ENCODE peak calls at places on chromosomes 5 and 9, in six cellular contexts. One of them, this sample, is unnamed.

GRCh38 chr5:150507283-150508020 is 479 bp upstream of the NDST1 start:
- DNase-seq in B cell: no peak
- DNase-seq in stimulated activated CD4-positive, alpha-beta T cell treated with anti-CD3 and anti-CD28 coated beads, Interleukin-15, amount 100 ng/mL, for 48 hours: no peak
- DNase-seq in fibroblast of the aortic adventitia: no peak
- DNase-seq in stromal cell of bone marrow: no peak
- DNase-seq in ELR: no peak
- DNase-seq in this sample: no peak

GRCh38 chr5:129098488-129099183 is 4.1 kb downstream of the ISOC1 start:
- DNase-seq in ELR: no peak
- DNase-seq in stimulated activated CD4-positive, alpha-beta T cell treated with anti-CD3 and anti-CD28 coated beads, Interleukin-15, amount 100 ng/mL, for 48 hours: no peak
- DNase-seq in fibroblast of the aortic adventitia: peak
- DNase-seq in B cell: no peak
- DNase-seq in stromal cell of bone marrow: no peak
- DNase-seq in this sample: peak

GRCh38 chr5:104800440-104801048 is 1238.0 kb upstream of the NUDT12 start:
- DNase-seq in B cell: no peak
- DNase-seq in stimulated activated CD4-positive, alpha-beta T cell treated with anti-CD3 and anti-CD28 coated beads, Interleukin-15, amount 100 ng/mL, for 48 hours: no peak
- DNase-seq in stromal cell of bone marrow: no peak
- DNase-seq in ELR: peak
- DNase-seq in fibroblast of the aortic adventitia: no peak
- DNase-seq in this sample: peak

GRCh38 chr5:23742701-23743100 is 235.3 kb downstream of the PRDM9 start:
- DNase-seq in B cell: no peak
- DNase-seq in stromal cell of bone marrow: no peak
- DNase-seq in fibroblast of the aortic adventitia: no peak
- DNase-seq in ELR: no peak
- DNase-seq in stimulated activated CD4-positive, alpha-beta T cell treated with anti-CD3 and anti-CD28 coated beads, Interleukin-15, amount 100 ng/mL, for 48 hours: no peak
- DNase-seq in this sample: no peak

GRCh38 chr9:131098391-131099087 is 2.2 kb downstream of the AIF1L start:
- DNase-seq in stimulated activated CD4-positive, alpha-beta T cell treated with anti-CD3 and anti-CD28 coated beads, Interleukin-15, amount 100 ng/mL, for 48 hours: no peak
- DNase-seq in B cell: no peak
- DNase-seq in stromal cell of bone marrow: no peak
- DNase-seq in fibroblast of the aortic adventitia: no peak
- DNase-seq in ELR: no peak
- DNase-seq in this sample: no peak

GRCh38 chr5:36073595-36074216 is 7.0 kb upstream of the UGT3A2 start:
- DNase-seq in stromal cell of bone marrow: no peak
- DNase-seq in stimulated activated CD4-positive, alpha-beta T cell treated with anti-CD3 and anti-CD28 coated beads, Interleukin-15, amount 100 ng/mL, for 48 hours: no peak
- DNase-seq in fibroblast of the aortic adventitia: peak
- DNase-seq in B cell: no peak
- DNase-seq in ELR: peak
- DNase-seq in this sample: no peak

GRCh38 chr5:96337048-96337781 is 95.8 kb downstream of the PCSK1 start:
- DNase-seq in stimulated activated CD4-positive, alpha-beta T cell treated with anti-CD3 and anti-CD28 coated beads, Interleukin-15, amount 100 ng/mL, for 48 hours: no peak
- DNase-seq in B cell: no peak
- DNase-seq in stromal cell of bone marrow: no peak
- DNase-seq in ELR: no peak
- DNase-seq in fibroblast of the aortic adventitia: no peak
- DNase-seq in this sample: no peak

GRCh38 chr9:14417230-14417629 is 103.3 kb upstream of the NFIB start:
- DNase-seq in B cell: no peak
- DNase-seq in ELR: peak
- DNase-seq in fibroblast of the aortic adventitia: peak
- DNase-seq in stromal cell of bone marrow: peak
- DNase-seq in stimulated activated CD4-positive, alpha-beta T cell treated with anti-CD3 and anti-CD28 coated beads, Interleukin-15, amount 100 ng/mL, for 48 hours: no peak
- DNase-seq in this sample: no peak

GRCh38 chr9:130847306-130848217 is 12.5 kb downstream of the ABL1 start:
- DNase-seq in stromal cell of bone marrow: peak
- DNase-seq in stimulated activated CD4-positive, alpha-beta T cell treated with anti-CD3 and anti-CD28 coated beads, Interleukin-15, amount 100 ng/mL, for 48 hours: no peak
- DNase-seq in B cell: no peak
- DNase-seq in fibroblast of the aortic adventitia: peak
- DNase-seq in ELR: peak
- DNase-seq in this sample: peak

GRCh38 chr5:151685749-151686672 is 704 bp downstream of the SPARC start:
- DNase-seq in stromal cell of bone marrow: no peak
- DNase-seq in stimulated activated CD4-positive, alpha-beta T cell treated with anti-CD3 and anti-CD28 coated beads, Interleukin-15, amount 100 ng/mL, for 48 hours: no peak
- DNase-seq in B cell: no peak
- DNase-seq in ELR: peak
- DNase-seq in fibroblast of the aortic adventitia: peak
- DNase-seq in this sample: peak

GRCh38 chr9:121538221-121538620 is 38.6 kb upstream of the GGTA1 start:
- DNase-seq in B cell: no peak
- DNase-seq in stimulated activated CD4-positive, alpha-beta T cell treated with anti-CD3 and anti-CD28 coated beads, Interleukin-15, amount 100 ng/mL, for 48 hours: no peak
- DNase-seq in stromal cell of bone marrow: no peak
- DNase-seq in ELR: no peak
- DNase-seq in fibroblast of the aortic adventitia: no peak
- DNase-seq in this sample: no peak

GRCh38 chr5:95892784-95893354 is 68.8 kb downstream of the ELL2 start:
- DNase-seq in B cell: no peak
- DNase-seq in stimulated activated CD4-positive, alpha-beta T cell treated with anti-CD3 and anti-CD28 coated beads, Interleukin-15, amount 100 ng/mL, for 48 hours: no peak
- DNase-seq in fibroblast of the aortic adventitia: peak
- DNase-seq in ELR: peak
- DNase-seq in stromal cell of bone marrow: peak
- DNase-seq in this sample: peak

GRCh38 chr9:15927131-15927530 is 374.3 kb downstream of the CCDC171 start:
- DNase-seq in fibroblast of the aortic adventitia: peak
- DNase-seq in ELR: no peak
- DNase-seq in stimulated activated CD4-positive, alpha-beta T cell treated with anti-CD3 and anti-CD28 coated beads, Interleukin-15, amount 100 ng/mL, for 48 hours: no peak
- DNase-seq in B cell: no peak
- DNase-seq in stromal cell of bone marrow: peak
- DNase-seq in this sample: no peak

GRCh38 chr9:132546148-132547051 is 36.0 kb upstream of the BARHL1 start:
- DNase-seq in stromal cell of bone marrow: no peak
- DNase-seq in fibroblast of the aortic adventitia: peak
- DNase-seq in stimulated activated CD4-positive, alpha-beta T cell treated with anti-CD3 and anti-CD28 coated beads, Interleukin-15, amount 100 ng/mL, for 48 hours: no peak
- DNase-seq in B cell: no peak
- DNase-seq in ELR: peak
- DNase-seq in this sample: peak

GRCh38 chr5:158809310-158809709 is 290.4 kb downstream of the EBF1 start:
- DNase-seq in B cell: no peak
- DNase-seq in stimulated activated CD4-positive, alpha-beta T cell treated with anti-CD3 and anti-CD28 coated beads, Interleukin-15, amount 100 ng/mL, for 48 hours: no peak
- DNase-seq in ELR: no peak
- DNase-seq in fibroblast of the aortic adventitia: no peak
- DNase-seq in stromal cell of bone marrow: no peak
- DNase-seq in this sample: no peak

GRCh38 chr5:178314066-178314660 is 81.6 kb upstream of the PHYKPL start:
- DNase-seq in ELR: no peak
- DNase-seq in B cell: no peak
- DNase-seq in fibroblast of the aortic adventitia: no peak
- DNase-seq in stimulated activated CD4-positive, alpha-beta T cell treated with anti-CD3 and anti-CD28 coated beads, Interleukin-15, amount 100 ng/mL, for 48 hours: no peak
- DNase-seq in stromal cell of bone marrow: no peak
- DNase-seq in this sample: no peak

GRCh38 chr5:140631831-140632365 is 1.1 kb downstream of the CD14 start:
- DNase-seq in ELR: no peak
- DNase-seq in stimulated activated CD4-positive, alpha-beta T cell treated with anti-CD3 and anti-CD28 coated beads, Interleukin-15, amount 100 ng/mL, for 48 hours: no peak
- DNase-seq in B cell: no peak
- DNase-seq in fibroblast of the aortic adventitia: no peak
- DNase-seq in stromal cell of bone marrow: no peak
- DNase-seq in this sample: no peak

GRCh38 chr9:134068742-134069535 is 1.1 kb upstream of the BRD3 start:
- DNase-seq in fibroblast of the aortic adventitia: no peak
- DNase-seq in stromal cell of bone marrow: no peak
- DNase-seq in B cell: no peak
- DNase-seq in ELR: no peak
- DNase-seq in stimulated activated CD4-positive, alpha-beta T cell treated with anti-CD3 and anti-CD28 coated beads, Interleukin-15, amount 100 ng/mL, for 48 hours: no peak
- DNase-seq in this sample: peak

GRCh38 chr9:112094948-112095779 is 79.9 kb downstream of the SUSD1 start:
- DNase-seq in ELR: no peak
- DNase-seq in stimulated activated CD4-positive, alpha-beta T cell treated with anti-CD3 and anti-CD28 coated beads, Interleukin-15, amount 100 ng/mL, for 48 hours: no peak
- DNase-seq in stromal cell of bone marrow: no peak
- DNase-seq in B cell: no peak
- DNase-seq in fibroblast of the aortic adventitia: no peak
- DNase-seq in this sample: peak

GRCh38 chr9:89021154-89021803 is 30.0 kb downstream of the S1PR3 start:
- DNase-seq in stromal cell of bone marrow: peak
- DNase-seq in fibroblast of the aortic adventitia: peak
- DNase-seq in B cell: no peak
- DNase-seq in ELR: peak
- DNase-seq in stimulated activated CD4-positive, alpha-beta T cell treated with anti-CD3 and anti-CD28 coated beads, Interleukin-15, amount 100 ng/mL, for 48 hours: no peak
- DNase-seq in this sample: peak

GRCh38 chr5:1931590-1932138 is 48.9 kb upstream of the IRX4 start:
- DNase-seq in stromal cell of bone marrow: no peak
- DNase-seq in B cell: no peak
- DNase-seq in fibroblast of the aortic adventitia: no peak
- DNase-seq in ELR: no peak
- DNase-seq in stimulated activated CD4-positive, alpha-beta T cell treated with anti-CD3 and anti-CD28 coated beads, Interleukin-15, amount 100 ng/mL, for 48 hours: no peak
- DNase-seq in this sample: no peak

This sample was measured in endothelial cell of umbilical vein.